ENCODE peak calls at places on chromosomes 6 and 20, in six cellular contexts. A, O, U, B, H and S are unnamed samples.

GRCh38 chr6:113586966-113587699 is 270.0 kb upstream of the MARCKS start:
- DNase-seq in A (no peak), O (no peak), U (no peak), B (no peak), H (no peak), S (no peak)

GRCh38 chr20:57622579-57623381 is 2.6 kb upstream of the ZBP1 start:
- DNase-seq in A (peak), O (peak), U (peak), B (peak), H (peak), S (peak)

GRCh38 chr6:90936286-90936685 is 349.4 kb upstream of the MAP3K7 start:
- DNase-seq in A (no peak), O (no peak), U (no peak), B (no peak), H (no peak), S (no peak)

GRCh38 chr20:32582659-32583580 is 2.2 kb downstream of the NOL4L start:
- DNase-seq in A (no peak), O (no peak), U (no peak), B (no peak), H (no peak), S (no peak)

GRCh38 chr20:47003223-47003622 is 108.6 kb downstream of the EYA2 start:
- DNase-seq in A (no peak), O (no peak), U (no peak), B (no peak), H (no peak), S (no peak)

GRCh38 chr6:16639689-16640480 is 121.4 kb downstream of the ATXN1 start:
- DNase-seq in A (peak), O (peak), U (no peak), B (peak), H (peak), S (peak)

GRCh38 chr6:31585531-31585930 is 546 bp upstream of the LST1 start:
- DNase-seq in A (no peak), O (peak), U (no peak), B (no peak), H (no peak), S (peak)

GRCh38 chr6:108798672-108799355 is 49.4 kb upstream of the ARMC2 start:
- DNase-seq in A (no peak), O (no peak), U (peak), B (no peak), H (no peak), S (no peak)

GRCh38 chr6:1388927-1389790 is at the start of gene FOXF2:
- DNase-seq in A (peak), O (peak), U (no peak), B (no peak), H (no peak), S (no peak)

GRCh38 chr6:151374024-151374423 is 17.3 kb downstream of the ZBTB2 start:
- DNase-seq in A (no peak), O (no peak), U (no peak), B (no peak), H (no peak), S (no peak)

GRCh38 chr6:160069459-160069858 is 52.2 kb upstream of the SLC22A1 start:
- DNase-seq in A (no peak), O (no peak), U (no peak), B (no peak), H (no peak), S (no peak)

GRCh38 chr6:45543298-45544235 is 165.8 kb upstream of the SUPT3H start:
- DNase-seq in A (peak), O (no peak), U (no peak), B (peak), H (peak), S (peak)

GRCh38 chr20:38871560-38871953 is 54.7 kb upstream of the FAM83D start:
- DNase-seq in A (no peak), O (no peak), U (no peak), B (no peak), H (no peak), S (no peak)

GRCh38 chr6:38860041-38860440 is 144.9 kb downstream of the DNAH8 start:
- DNase-seq in A (no peak), O (no peak), U (no peak), B (no peak), H (no peak), S (no peak)

GRCh38 chr20:14142964-14143627 is 147.8 kb downstream of the MACROD2 start:
- DNase-seq in A (peak), O (peak), U (no peak), B (peak), H (peak), S (peak)

GRCh38 chr6:116945809-116946208 is 68.8 kb downstream of the RFX6 start:
- DNase-seq in A (no peak), O (no peak), U (no peak), B (peak), H (peak), S (peak)

GRCh38 chr6:99334526-99335127 is 14.8 kb downstream of the FAXC start:
- DNase-seq in A (peak), O (peak), U (no peak), B (peak), H (peak), S (peak)

GRCh38 chr6:56683882-56684281 is 41.2 kb upstream of the DST start:
- DNase-seq in A (peak), O (peak), U (no peak), B (peak), H (peak), S (peak)

GRCh38 chr20:56527521-56527920 is 3.0 kb downstream of the FAM209A start:
- DNase-seq in A (no peak), O (no peak), U (no peak), B (no peak), H (no peak), S (no peak)

GRCh38 chr6:97081010-97081573 is 156.6 kb downstream of the KLHL32 start:
- DNase-seq in A (no peak), O (no peak), U (no peak), B (no peak), H (no peak), S (no peak)

GRCh38 chr6:97626586-97627441 is 343.8 kb upstream of the MMS22L start:
- DNase-seq in A (no peak), O (no peak), U (no peak), B (peak), H (no peak), S (peak)

GRCh38 chr6:134447883-134448387 is 130.0 kb upstream of the SGK1 start:
- DNase-seq in A (peak), O (no peak), U (no peak), B (peak), H (peak), S (peak)

GRCh38 chr20:41268402-41268801 is 49.1 kb downstream of the ZHX3 start:
- DNase-seq in A (no peak), O (no peak), U (no peak), B (no peak), H (peak), S (no peak)

GRCh38 chr20:10242166-10242565 is 23.5 kb downstream of the SNAP25 start:
- DNase-seq in A (peak), O (no peak), U (no peak), B (no peak), H (no peak), S (peak)

GRCh38 chr6:34237316-34237721 is 646 bp downstream of the HMGA1 start:
- DNase-seq in A (no peak), O (no peak), U (peak), B (no peak), H (no peak), S (no peak)

GRCh38 chr20:10448270-10449156 is 13.4 kb downstream of the SLX4IP start:
- DNase-seq in A (no peak), O (no peak), U (no peak), B (no peak), H (no peak), S (peak)

GRCh38 chr20:24746351-24746685 is 202.8 kb upstream of the CST7 start:
- DNase-seq in A (no peak), O (peak), U (no peak), B (no peak), H (peak), S (no peak)

GRCh38 chr6:127204278-127204677 is 62.4 kb upstream of the RNF146 start:
- DNase-seq in A (no peak), O (no peak), U (no peak), B (no peak), H (no peak), S (no peak)

GRCh38 chr6:30888472-30889137 is 4.3 kb downstream of the DDR1 start:
- DNase-seq in A (peak), O (no peak), U (no peak), B (peak), H (no peak), S (peak)

GRCh38 chr20:49186535-49187329 is 1.4 kb downstream of the STAU1 start:
- DNase-seq in A (peak), O (peak), U (no peak), B (peak), H (peak), S (peak)

GRCh38 chr6:133632206-133632605 is 256.7 kb upstream of the TCF21 start:
- DNase-seq in A (peak), O (peak), U (no peak), B (peak), H (peak), S (peak)

GRCh38 chr6:36333889-36334288 is 2.8 kb downstream of the BNIP5 start:
- DNase-seq in A (no peak), O (no peak), U (no peak), B (no peak), H (no peak), S (no peak)

GRCh38 chr20:43665466-43666176 is 1.3 kb upstream of the MYBL2 start:
- DNase-seq in A (no peak), O (no peak), U (no peak), B (no peak), H (no peak), S (no peak)

GRCh38 chr6:35804996-35805736 is at the start of gene LHFPL5:
- DNase-seq in A (no peak), O (no peak), U (peak), B (peak), H (no peak), S (no peak)

GRCh38 chr20:48919336-48919881 is 2.1 kb upstream of the ARFGEF2 start:
- DNase-seq in A (no peak), O (no peak), U (no peak), B (no peak), H (no peak), S (no peak)

GRCh38 chr6:148997863-148998262 is 251.0 kb downstream of the UST start:
- DNase-seq in A (peak), O (no peak), U (no peak), B (peak), H (no peak), S (peak)

GRCh38 chr20:64244281-64244805 is 11.2 kb upstream of the PCMTD2 start:
- DNase-seq in A (no peak), O (no peak), U (no peak), B (no peak), H (no peak), S (no peak)

GRCh38 chr6:139271056-139271455 is 20.7 kb downstream of the TXLNB start:
- DNase-seq in A (no peak), O (peak), U (no peak), B (peak), H (peak), S (peak)

GRCh38 chr20:571754-572331 is 28.3 kb upstream of the CSNK2A1 start:
- DNase-seq in A (no peak), O (no peak), U (peak), B (no peak), H (no peak), S (peak)

DNA sequence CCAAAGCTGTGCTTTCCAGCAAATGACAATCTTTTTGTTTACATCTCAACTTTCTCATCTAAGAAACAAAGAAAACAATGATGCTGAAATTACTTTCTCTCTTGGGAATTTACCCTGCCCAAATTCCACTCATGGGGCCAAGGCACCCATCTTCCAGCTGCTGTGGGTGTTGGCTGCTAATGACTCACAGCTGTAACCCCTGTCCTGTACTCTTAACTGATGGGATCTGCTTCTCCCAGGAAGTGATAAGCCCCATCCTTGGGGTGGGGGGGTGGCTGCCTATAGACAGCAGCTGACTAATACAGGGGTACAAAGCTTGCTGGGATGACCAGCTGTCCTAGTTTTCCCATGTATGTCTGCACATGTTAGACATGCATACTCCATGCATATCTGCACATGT is 938.6 kb downstream of the C6orf118 start:
- DNase-seq in A (no peak), O (no peak), U (no peak), B (no peak), H (peak), S (peak)
- TF ChIP-seq CTCF in A (no peak), O (no peak), U (no peak), B (no peak), H (no peak), S (no peak)

DNA sequence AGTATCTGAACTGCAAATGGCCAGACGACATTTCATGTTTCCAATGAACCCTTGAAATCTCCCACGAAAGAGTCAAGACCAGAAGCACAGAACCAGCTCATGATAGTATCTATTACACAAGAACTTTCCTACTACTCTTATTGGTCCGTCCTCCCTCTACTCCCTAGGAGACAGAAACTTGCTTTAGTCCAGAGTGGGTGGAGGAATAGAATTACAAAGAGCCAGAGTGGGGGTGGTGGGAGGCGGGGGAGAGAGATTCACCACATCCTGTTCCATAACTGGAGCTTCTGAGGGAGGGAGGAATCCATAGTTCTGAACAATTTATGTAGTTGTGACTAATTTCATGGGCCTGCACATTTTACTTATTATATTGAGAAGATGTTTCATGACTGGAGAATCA is 18.5 kb upstream of the WFDC10A start:
- DNase-seq in A (peak), O (no peak), U (no peak), B (peak), H (peak), S (peak)
- H3K4me3 ChIP-seq in A (no peak), O (no peak), U (no peak), B (no peak), H (no peak), S (no peak)

GRCh38 chr6:4280031-4280430 is 144.7 kb upstream of the ECI2 start:
- DNase-seq in A (no peak), O (no peak), U (no peak), B (no peak), H (no peak), S (no peak)

GRCh38 chr6:4280721-4281120 is 145.3 kb upstream of the ECI2 start:
- DNase-seq in A (peak), O (peak), U (no peak), B (peak), H (peak), S (peak)

GRCh38 chr6:4282926-4283325 is 147.6 kb upstream of the ECI2 start:
- DNase-seq in A (no peak), O (no peak), U (no peak), B (no peak), H (no peak), S (no peak)

GRCh38 chr6:4281341-4282293 is 146.2 kb upstream of the ECI2 start:
- DNase-seq in A (no peak), O (no peak), U (peak), B (peak), H (peak), S (peak)
- TF ChIP-seq CTCF in A (no peak), O (no peak), U (peak), B (peak), H (peak), S (no peak)

DNA sequence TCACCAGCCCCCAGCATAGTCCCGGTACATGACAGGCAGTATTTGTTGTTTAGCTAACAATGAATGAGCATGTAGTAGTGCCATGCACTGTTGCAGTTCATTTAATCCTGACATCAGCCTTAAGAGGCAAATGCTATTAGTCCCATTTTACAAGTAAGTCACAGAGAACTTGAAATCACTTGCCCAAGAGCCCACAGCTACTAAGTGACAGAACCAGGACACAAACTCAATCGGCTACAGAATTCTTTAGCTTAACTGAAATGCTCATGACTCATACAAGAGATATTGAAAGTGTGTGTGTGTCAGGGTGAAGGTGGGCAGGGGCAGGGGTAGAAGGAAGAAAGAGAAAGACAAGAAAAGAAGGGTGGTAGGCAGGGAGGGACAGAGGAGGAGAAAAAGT is 52.7 kb downstream of the UNC5CL start:
- DNase-seq in A (no peak), O (no peak), U (no peak), B (no peak), H (no peak), S (no peak)
- H3K4me3 ChIP-seq in A (no peak), O (no peak), U (no peak), B (no peak), H (no peak), S (no peak)

GRCh38 chr6:170522565-170523183 is 30.4 kb downstream of the PSMB1 start:
- DNase-seq in A (no peak), O (peak), U (no peak), B (no peak), H (peak), S (peak)
- TF ChIP-seq CTCF in A (peak), O (peak), U (peak), B (peak), H (peak), S (peak)

DNA sequence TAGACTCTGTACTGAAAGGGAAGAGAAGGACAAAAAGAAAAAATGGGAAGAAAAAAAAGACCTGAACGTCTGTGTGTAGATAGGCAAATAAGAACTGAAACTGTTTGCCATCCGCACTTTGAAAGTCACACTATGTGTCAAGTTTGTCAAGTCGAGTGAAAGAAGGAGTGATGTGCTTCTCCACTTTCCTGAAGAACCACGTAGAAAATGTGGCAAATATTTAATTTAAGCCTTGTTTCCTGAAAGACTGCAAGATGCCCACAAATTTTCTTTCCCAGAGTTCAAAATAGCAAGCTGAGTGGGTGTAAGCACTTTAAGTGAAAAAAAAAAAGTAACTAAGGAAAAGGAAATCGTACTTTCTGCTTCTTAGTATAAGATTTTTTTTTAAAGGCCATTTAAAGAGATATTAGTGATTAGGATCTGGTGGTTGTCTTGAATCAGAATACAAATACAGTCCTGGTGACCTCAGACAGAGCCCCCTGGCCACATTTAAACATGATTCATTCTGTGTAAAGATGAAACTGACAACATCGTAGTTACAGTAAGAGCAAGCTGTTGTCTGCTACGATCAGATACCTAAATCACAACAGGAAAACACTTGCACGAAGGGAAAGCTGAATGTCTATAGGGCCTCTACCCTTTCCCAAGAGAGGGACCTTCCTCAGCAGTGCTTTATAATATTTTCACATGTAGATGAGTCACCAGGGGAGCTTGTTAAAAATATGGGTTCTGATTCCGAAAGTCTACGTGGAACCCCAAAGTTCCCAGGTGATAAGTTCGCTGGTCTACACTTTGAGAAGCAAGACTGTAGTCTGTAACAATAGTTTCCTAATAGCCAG is 102.3 kb downstream of the HIVEP2 start:
- DNase-seq in A (no peak), O (peak), U (no peak), B (peak), H (peak), S (peak)
- H3K4me3 ChIP-seq in A (peak), O (peak), U (no peak), B (no peak), H (no peak), S (peak)